ENCODE peak calls at places on chromosomes 3 and 15, in five cellular contexts. Y, S, X, V and D are unnamed samples.

GRCh38 chr3:77362936-77363335 is 323.0 kb downstream of the ROBO2 start:
- DNase-seq in Y (no peak), X (no peak), V (no peak), S (no peak), D (no peak)

GRCh38 chr15:73934281-73934680 is 8.0 kb downstream of the LOXL1 start:
- DNase-seq in V (no peak), S (no peak), Y (no peak), X (no peak), D (no peak)

GRCh38 chr15:70833897-70834765 is 19.8 kb downstream of the LARP6 start:
- DNase-seq in S (no peak), X (peak; percentile 72), Y (no peak), V (peak; percentile 33), D (peak; percentile 37)

GRCh38 chr3:42747581-42747980 is 25.5 kb downstream of the CCDC13 start:
- DNase-seq in V (no peak), Y (no peak), S (no peak), X (no peak), D (no peak)

GRCh38 chr3:138694287-138695007 is 85.9 kb downstream of the FAIM start:
- DNase-seq in V (peak; percentile 47), S (no peak), Y (peak; percentile 76), X (no peak), D (no peak)

GRCh38 chr3:186268616-186269448 is 93.2 kb downstream of the DGKG start:
- DNase-seq in Y (peak; percentile 41), X (peak; percentile 34), S (no peak), V (no peak), D (peak; percentile 51)

GRCh38 chr3:141087071-141087824 is 36.1 kb downstream of the SPSB4 start:
- DNase-seq in S (no peak), X (no peak), V (no peak), Y (peak; percentile 21), D (no peak)

GRCh38 chr3:126389112-126389791 is 5.5 kb upstream of the CFAP100 start:
- DNase-seq in V (peak; percentile 72), S (peak; percentile 93), X (peak; percentile 93), Y (peak; percentile 77), D (peak; percentile 97)

GRCh38 chr3:183123891-183124290 is 24.6 kb upstream of the MCCC1 start:
- DNase-seq in X (no peak), V (no peak), Y (no peak), S (no peak), D (no peak)

GRCh38 chr3:100797921-100798491 is 88.7 kb downstream of the TFG start:
- DNase-seq in Y (no peak), V (no peak), X (no peak), S (no peak), D (no peak)

GRCh38 chr15:82810863-82811421 is 1.5 kb downstream of the WHAMM start:
- DNase-seq in V (no peak), X (no peak), S (no peak), Y (peak; percentile 41), D (no peak)

GRCh38 chr3:34225828-34226227 is 427.4 kb downstream of the PDCD6IP start:
- DNase-seq in X (no peak), S (no peak), V (no peak), Y (no peak), D (no peak)

GRCh38 chr3:183481582-183481981 is 53.2 kb upstream of the MCF2L2 start:
- DNase-seq in Y (no peak), X (no peak), V (no peak), S (no peak), D (no peak)

GRCh38 chr3:104564045-104564643 is 802.6 kb upstream of the ALCAM start:
- DNase-seq in V (peak; percentile 42), X (peak; percentile 49), Y (peak; percentile 26), S (no peak), D (peak; percentile 84)

DNA sequence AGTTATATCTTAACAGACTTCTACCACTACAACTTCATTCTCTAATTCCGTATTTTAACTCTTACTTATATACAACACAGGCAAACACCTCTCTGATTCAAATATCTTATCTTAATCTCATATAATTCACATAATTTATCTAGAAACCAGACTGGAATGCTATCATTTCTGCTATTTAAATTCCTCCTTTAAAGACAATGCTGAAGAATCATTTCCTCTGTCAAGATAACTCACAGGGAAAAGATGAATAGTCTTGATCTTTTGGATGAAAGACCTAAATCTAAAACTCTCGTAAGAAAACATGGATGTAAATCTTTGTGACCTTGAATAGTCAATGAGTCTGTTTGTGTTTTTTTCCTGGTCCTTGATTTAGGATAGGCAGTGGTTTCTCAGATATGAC is 135.3 kb upstream of the PLXND1 start:
- DNase-seq in X (no peak), S (no peak), V (no peak), Y (no peak), D (no peak)
- H3K79me2 ChIP-seq in X (no peaks in the 10 kb centered on the region), S (no peaks in the 10 kb centered on the region), V (peaks cover 3% of the 10 kb centered on the region), Y (no peaks in the 10 kb centered on the region), D (no peaks in the 10 kb centered on the region)

DNA sequence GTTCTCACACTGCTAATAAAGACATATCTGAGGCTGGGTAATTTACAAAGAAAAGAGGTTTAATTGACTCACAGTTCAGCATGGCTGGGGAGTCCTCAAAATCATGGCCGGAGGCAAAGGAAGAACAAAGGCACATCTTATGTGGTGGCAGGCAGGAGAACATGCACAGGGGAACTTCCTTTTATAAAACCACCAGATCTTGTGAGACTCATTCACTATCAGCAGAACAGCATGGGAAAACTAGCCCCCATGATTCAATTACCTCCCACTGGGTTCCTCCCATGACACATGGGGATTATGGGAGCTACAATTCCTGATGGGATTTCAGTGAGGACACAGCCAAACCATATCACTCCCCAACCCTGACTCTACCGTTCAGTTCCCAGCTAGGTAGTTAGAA is 59.7 kb upstream of the MINAR1 start:
- DNase-seq in S (no peak), V (no peak), X (no peak), Y (no peak), D (no peak)
- TF ChIP-seq REST in S (no peak), V (no peak), X (no peak), Y (no peak), D (no peak)

GRCh38 chr15:90560229-90560771 is 30.6 kb downstream of the CRTC3 start:
- DNase-seq in V (no peak), S (peak; percentile 66), X (no peak), Y (peak; percentile 31), D (no peak)

GRCh38 chr15:90557147-90557546 is 27.4 kb downstream of the CRTC3 start:
- DNase-seq in V (no peak), Y (peak; percentile 27), X (no peak), S (peak; percentile 32), D (no peak)

GRCh38 chr15:90559119-90559518 is 29.4 kb downstream of the CRTC3 start:
- DNase-seq in Y (no peak), X (no peak), V (no peak), S (no peak), D (no peak)

GRCh38 chr15:90558182-90558581 is 28.5 kb downstream of the CRTC3 start:
- DNase-seq in Y (peak; percentile 76), S (peak; percentile 28), V (no peak), X (peak; percentile 84), D (no peak)

GRCh38 chr15:90557651-90558084 is 27.9 kb downstream of the CRTC3 start:
- DNase-seq in Y (peak; percentile 58), X (no peak), S (peak; percentile 58), V (no peak), D (no peak)
- H3K79me2 ChIP-seq in Y (peaks cover 6% of the 10 kb centered on the region), X (no peaks in the 10 kb centered on the region), S (peaks cover 67% of the 10 kb centered on the region), V (peaks cover 13% of the 10 kb centered on the region), D (no peaks in the 10 kb centered on the region)

GRCh38 chr15:68431792-68432401 is at the start of gene ITGA11:
- DNase-seq in V (no peak), S (peak; percentile 91), Y (no peak), X (no peak), D (peak; percentile 90)
- TF ChIP-seq REST in V (no peak), S (no peak), Y (no peak), X (no peak), D (no peak)